ENCODE peak calls at places on chromosomes 1 and 21, in four cellular contexts. Q, R, F and W are unnamed samples. For H3K4me1, the result is how much of the 10 kb centered on the place peaks cover.

GRCh38 chr1:116324411-116324810 is 48.6 kb upstream of the ATP1A1 start:
- DNase-seq in Q (no peak), R (no peak), F (no peak), W (no peak)

GRCh38 chr1:21914880-21915640 is 22.1 kb downstream of the HSPG2 start:
- DNase-seq in Q (peak), R (no peak), F (peak), W (no peak)

GRCh38 chr1:59560807-59561450 is 253.8 kb upstream of the HOOK1 start:
- DNase-seq in Q (no peak), R (no peak), F (no peak), W (no peak)

GRCh38 chr1:114594046-114594445 is 12.6 kb upstream of the BCAS2 start:
- DNase-seq in Q (no peak), R (no peak), F (no peak), W (no peak)

GRCh38 chr1:206690516-206690915 is 5.8 kb downstream of the MAPKAPK2 start:
- DNase-seq in Q (no peak), R (no peak), F (no peak), W (no peak)

GRCh38 chr21:44870748-44871495 is 2.6 kb downstream of the PTTG1IP start:
- DNase-seq in Q (no peak), R (no peak), F (no peak), W (peak)

GRCh38 chr1:44531785-44532566 is 126.9 kb downstream of the RNF220 start:
- DNase-seq in Q (no peak), R (no peak), F (peak), W (no peak)

GRCh38 chr21:44946254-44947041 is 6.6 kb downstream of the SLX9 start:
- DNase-seq in Q (peak), R (no peak), F (no peak), W (no peak)

GRCh38 chr1:41434306-41434705 is 50.2 kb downstream of the EDN2 start:
- DNase-seq in Q (no peak), R (no peak), F (no peak), W (no peak)

GRCh38 chr1:239931341-239931740 is 160.3 kb upstream of the FMN2 start:
- DNase-seq in Q (no peak), R (no peak), F (no peak), W (no peak)

GRCh38 chr1:193519922-193520321 is 333.5 kb upstream of the B3GALT2 start:
- DNase-seq in Q (no peak), R (no peak), F (no peak), W (no peak)

GRCh38 chr1:109197163-109198042 is 16.3 kb upstream of the SARS1 start:
- DNase-seq in Q (no peak), R (no peak), F (peak), W (peak)

GRCh38 chr1:218967836-218968235 is 205.8 kb upstream of the LYPLAL1 start:
- DNase-seq in Q (no peak), R (no peak), F (no peak), W (no peak)

GRCh38 chr1:10632691-10633090 is 157.9 kb downstream of the PEX14 start:
- DNase-seq in Q (peak), R (no peak), F (no peak), W (no peak)

GRCh38 chr1:47002211-47002610 is 21.3 kb upstream of the CYP4X1 start:
- DNase-seq in Q (no peak), R (no peak), F (peak), W (no peak)

GRCh38 chr1:43799656-43800629 is 92.6 kb downstream of the ST3GAL3 start:
- DNase-seq in Q (no peak), R (no peak), F (peak), W (no peak)

GRCh38 chr1:198449281-198449680 is 91.2 kb downstream of the ATP6V1G3 start:
- DNase-seq in Q (no peak), R (no peak), F (no peak), W (no peak)

GRCh38 chr21:34521561-34521960 is 9.6 kb upstream of the KCNE1 start:
- DNase-seq in Q (no peak), R (no peak), F (no peak), W (no peak)

GRCh38 chr1:6634278-6635052 is 9.8 kb downstream of the THAP3 start:
- DNase-seq in Q (peak), R (peak), F (peak), W (peak)

GRCh38 chr1:201254625-201255469 is 28.5 kb upstream of the PKP1 start:
- DNase-seq in Q (peak), R (peak), F (peak), W (peak)

GRCh38 chr1:162954824-162955223 is 93.8 kb upstream of the CCDC190 start:
- DNase-seq in Q (no peak), R (no peak), F (peak), W (no peak)

GRCh38 chr1:48530727-48531351 is 58.8 kb upstream of the SPATA6 start:
- DNase-seq in Q (peak), R (no peak), F (peak), W (peak)

GRCh38 chr1:241985787-241986186 is 13.1 kb downstream of the MAP1LC3C start:
- DNase-seq in Q (no peak), R (no peak), F (peak), W (no peak)

GRCh38 chr1:181117648-181118449 is 29.3 kb downstream of the IER5 start:
- DNase-seq in Q (peak), R (no peak), F (peak), W (no peak)

GRCh38 chr1:237126180-237126579 is 84.2 kb downstream of the RYR2 start:
- DNase-seq in Q (no peak), R (no peak), F (no peak), W (no peak)

GRCh38 chr21:25512095-25513086 is 94.9 kb downstream of the MRPL39 start:
- DNase-seq in Q (no peak), R (no peak), F (no peak), W (no peak)

GRCh38 chr1:95021794-95022193 is 51.0 kb downstream of the ALG14 start:
- DNase-seq in Q (no peak), R (no peak), F (peak), W (no peak)
- H3K4me1 ChIP-seq in Q (under half), R (under half), F (under half), W (under half)

GRCh38 chr1:151373196-151373595 is 691 bp upstream of the SELENBP1 start:
- DNase-seq in Q (no peak), R (no peak), F (no peak), W (no peak)
- H3K4me1 ChIP-seq in Q (under half), R (under half), F (under half), W (under half)

GRCh38 chr1:31936278-31936965 is 1.7 kb downstream of the PTP4A2 start:
- DNase-seq in Q (no peak), R (no peak), F (peak), W (no peak)

GRCh38 chr1:31937300-31938183 is 626 bp downstream of the PTP4A2 start:
- DNase-seq in Q (peak), R (peak), F (peak), W (peak)

GRCh38 chr1:31938184-31938975 is at the start of gene PTP4A2:
- DNase-seq in Q (peak), R (peak), F (peak), W (peak)

GRCh38 chr1:31936966-31937299 is 1.2 kb downstream of the PTP4A2 start:
- DNase-seq in Q (no peak), R (no peak), F (peak), W (no peak)

GRCh38 chr1:31939484-31940329 is 1.5 kb upstream of the PTP4A2 start:
- DNase-seq in Q (peak), R (peak), F (peak), W (no peak)
- H3K4me1 ChIP-seq in Q (half or more), R (half or more), F (under half), W (half or more)

DNA sequence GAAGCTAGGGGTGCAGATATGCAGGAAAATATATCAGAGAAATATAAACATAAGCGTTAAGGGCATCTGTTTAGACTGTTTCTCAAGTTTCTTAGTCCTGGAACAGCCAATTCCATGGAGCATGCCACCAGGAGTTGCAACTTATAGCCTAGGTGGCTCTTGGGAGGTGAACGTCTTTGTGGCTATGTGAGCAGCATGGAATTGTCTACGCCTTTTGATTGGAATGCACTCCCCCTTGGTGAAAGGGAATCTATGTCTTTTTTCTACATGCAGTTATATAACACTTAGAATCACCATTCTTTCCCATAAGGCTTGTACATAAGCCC is 12.4 kb downstream of the RCSD1 start:
- DNase-seq in Q (no peak), R (no peak), F (no peak), W (no peak)
- H3K4me1 ChIP-seq in Q (under half), R (half or more), F (under half), W (under half)